ENCODE peak calls at places on chromosomes 3 and 15, in five cellular contexts. E, Z, B, Y and L are unnamed samples.
A peak's percentile ranks its signal among the peaks of the same experiment; 100 is the strongest.

GRCh38 chr15:81176291-81176893 is 20.3 kb upstream of the IL16 start:
- DNase-seq in Y (no peak), E (no peak), Z (no peak), B (no peak), L (no peak)

GRCh38 chr15:63370764-63371163 is 10.9 kb downstream of the CA12 start:
- DNase-seq in B (no peak), Z (no peak), Y (no peak), E (no peak), L (no peak)

GRCh38 chr3:149667576-149667975 is 9.8 kb upstream of the WWTR1 start:
- DNase-seq in Y (no peak), Z (no peak), E (no peak), B (no peak), L (no peak)

GRCh38 chr3:114899186-114899931 is 247.7 kb downstream of the ZBTB20 start:
- DNase-seq in Z (peak; percentile 83), Y (no peak), B (no peak), E (no peak), L (no peak)

GRCh38 chr3:174540536-174540935 is 318.6 kb upstream of the NAALADL2 start:
- DNase-seq in Z (no peak), E (no peak), Y (no peak), B (no peak), L (no peak)

GRCh38 chr3:158768361-158768787 is 33.5 kb upstream of the MFSD1 start:
- DNase-seq in B (peak; percentile 30), Z (peak; percentile 67), E (no peak), Y (no peak), L (no peak)

GRCh38 chr15:66819084-66819483 is 117.0 kb downstream of the SMAD6 start:
- DNase-seq in E (peak; percentile 30), B (no peak), Z (no peak), Y (no peak), L (no peak)

GRCh38 chr15:79028411-79028964 is 62.1 kb downstream of the RASGRF1 start:
- DNase-seq in Z (peak; percentile 63), E (no peak), Y (peak; percentile 79), B (peak; percentile 73), L (peak; percentile 84)

GRCh38 chr15:70415330-70415884 is 317.7 kb upstream of the TLE3 start:
- DNase-seq in E (no peak), Y (no peak), Z (no peak), B (no peak), L (no peak)

GRCh38 chr3:186566772-186567071 is 417 bp downstream of the TBCCD1 start:
- DNase-seq in Z (no peak), Y (no peak), B (no peak), E (no peak), L (peak; percentile 9)

GRCh38 chr3:122350814-122351418 is 25.9 kb downstream of the CSTA start:
- DNase-seq in Y (no peak), B (no peak), Z (no peak), E (no peak), L (no peak)

GRCh38 chr3:113947372-113948014 is at the start of gene ZDHHC23:
- DNase-seq in B (peak; percentile 81), Z (peak; percentile 40), E (no peak), Y (peak; percentile 86), L (peak; percentile 78)

GRCh38 chr15:70854669-70854976 is 666 bp upstream of the LARP6 start:
- DNase-seq in E (no peak), B (no peak), Z (no peak), Y (no peak), L (no peak)

GRCh38 chr15:90209591-90209990 is 8.5 kb downstream of the SEMA4B start:
- DNase-seq in E (peak; percentile 57), Z (no peak), B (no peak), Y (no peak), L (no peak)

GRCh38 chr15:78408961-78409360 is 29.1 kb upstream of the IREB2 start:
- DNase-seq in Y (no peak), E (no peak), Z (no peak), B (no peak), L (no peak)

GRCh38 chr3:184656991-184657669 is 54.7 kb downstream of the MAGEF1 start:
- DNase-seq in E (peak; percentile 27), Y (no peak), Z (no peak), B (no peak), L (no peak)

GRCh38 chr15:64013179-64014043 is 32.9 kb downstream of the DAPK2 start:
- DNase-seq in B (peak; percentile 29), Y (peak; percentile 28), E (no peak), Z (no peak), L (no peak)

GRCh38 chr3:186255703-186256331 is 106.2 kb downstream of the DGKG start:
- DNase-seq in Z (no peak), B (peak; percentile 41), Y (no peak), E (no peak), L (no peak)

GRCh38 chr3:193157051-193157450 is 84.0 kb upstream of the PLAAT1 start:
- DNase-seq in Z (no peak), Y (no peak), B (peak; percentile 0), E (no peak), L (no peak)

GRCh38 chr3:27252646-27253045 is 116.5 kb downstream of the NEK10 start:
- DNase-seq in E (no peak), Z (no peak), Y (no peak), B (no peak), L (no peak)

GRCh38 chr3:27253391-27253790 is 115.8 kb downstream of the NEK10 start:
- DNase-seq in B (no peak), Y (no peak), E (no peak), Z (no peak), L (no peak)

GRCh38 chr3:27254896-27255295 is 114.3 kb downstream of the NEK10 start:
- DNase-seq in Y (no peak), E (no peak), B (no peak), Z (no peak), L (no peak)

GRCh38 chr3:27253831-27254230 is 115.4 kb downstream of the NEK10 start:
- DNase-seq in Y (peak; percentile 40), B (no peak), E (peak; percentile 1), Z (peak; percentile 25), L (peak; percentile 51)
- TF ChIP-seq FOXM1 in Y (no peak), B (no peak), E (no peak), Z (no peak), L (no peak)

GRCh38 chr3:61687663-61688306 is 126.4 kb downstream of the PTPRG start:
- DNase-seq in E (no peak), Z (no peak), Y (no peak), B (no peak), L (no peak)

GRCh38 chr3:61687206-61687605 is 125.8 kb downstream of the PTPRG start:
- DNase-seq in Y (no peak), B (no peak), Z (peak; percentile 56), E (no peak), L (no peak)

GRCh38 chr3:61686228-61686648 is 124.9 kb downstream of the PTPRG start:
- DNase-seq in Z (no peak), E (no peak), Y (no peak), B (no peak), L (no peak)

GRCh38 chr3:61684386-61684785 is 123.0 kb downstream of the PTPRG start:
- DNase-seq in B (no peak), E (no peak), Y (no peak), Z (no peak), L (no peak)

DNA sequence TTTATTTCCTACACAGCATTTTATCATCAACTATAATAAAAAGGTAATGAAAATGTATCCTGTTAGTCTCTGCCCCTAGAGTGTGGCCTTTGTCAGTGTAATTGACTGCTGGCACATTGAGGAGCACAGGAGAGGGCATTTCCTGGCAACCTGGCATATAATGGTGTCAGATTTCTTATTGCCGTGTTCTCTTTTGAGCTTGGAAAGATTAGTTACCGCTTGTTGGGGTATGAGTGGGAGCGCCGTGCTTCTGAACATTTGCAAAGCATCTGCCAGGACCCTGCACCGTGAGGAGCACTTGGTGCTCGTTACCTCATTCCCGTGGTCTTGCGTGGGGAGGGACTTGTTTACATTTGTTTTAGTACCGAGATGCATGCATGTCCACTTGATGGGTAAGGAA is 124.4 kb downstream of the PTPRG start:
- DNase-seq in E (no peak), Z (no peak), B (no peak), Y (no peak), L (no peak)
- TF ChIP-seq FOXM1 in E (no peak), Z (no peak), B (no peak), Y (no peak), L (no peak)

DNA sequence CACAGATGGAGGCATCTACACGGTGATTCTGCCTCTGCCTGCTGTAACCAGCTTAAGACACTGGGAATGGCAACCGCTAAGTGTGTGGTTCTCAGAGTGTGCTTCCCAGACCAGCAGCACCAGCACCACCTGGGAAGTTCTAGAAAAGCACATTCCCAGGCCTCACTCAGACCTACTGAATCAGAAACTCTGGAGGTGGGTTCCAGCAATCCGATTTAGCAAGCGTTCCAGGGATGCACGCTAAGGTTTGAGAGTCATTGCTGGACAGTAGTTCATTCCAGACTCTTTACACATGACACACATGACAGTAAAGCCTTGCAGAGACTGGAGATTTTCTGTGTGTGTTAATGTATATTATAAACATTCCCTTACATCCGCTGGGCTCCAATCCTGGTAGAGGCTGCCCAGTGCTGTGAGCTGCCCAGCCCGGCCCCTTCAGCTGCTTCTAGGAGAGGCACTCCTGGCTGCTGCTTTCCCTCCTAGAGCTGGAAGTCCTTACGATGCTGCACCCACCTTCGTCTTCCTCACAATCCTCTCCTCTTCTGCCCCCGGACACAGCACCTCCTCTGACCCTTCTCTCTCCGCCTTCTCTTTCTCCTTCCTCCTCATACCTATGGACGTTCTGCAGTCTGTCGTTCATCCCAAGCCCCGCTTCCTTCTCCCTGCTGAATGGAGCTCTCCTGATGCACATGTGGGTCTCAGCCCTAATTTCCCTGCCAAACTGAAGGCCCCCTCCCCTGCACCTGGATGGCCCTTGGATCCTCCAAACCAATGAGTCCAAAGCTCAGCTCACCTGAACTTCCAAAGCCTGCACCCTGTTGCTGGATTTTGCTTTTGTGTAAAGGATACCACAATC is 44.4 kb downstream of the ITGA11 start:
- DNase-seq in E (no peak), Y (no peak), B (no peak), Z (no peak), L (no peak)
- TF ChIP-seq FOXM1 in E (no peak), Y (no peak), B (no peak), Z (no peak), L (no peak)

GRCh38 chr15:57031605-57032004 is 113.2 kb downstream of the TCF12 start:
- DNase-seq in B (peak; percentile 17), Y (peak; percentile 20), Z (no peak), E (no peak), L (peak; percentile 10)
- TF ChIP-seq FOXM1 in B (peak; percentile 42), Y (no peak), Z (no peak), E (no peak), L (no peak)

DNA sequence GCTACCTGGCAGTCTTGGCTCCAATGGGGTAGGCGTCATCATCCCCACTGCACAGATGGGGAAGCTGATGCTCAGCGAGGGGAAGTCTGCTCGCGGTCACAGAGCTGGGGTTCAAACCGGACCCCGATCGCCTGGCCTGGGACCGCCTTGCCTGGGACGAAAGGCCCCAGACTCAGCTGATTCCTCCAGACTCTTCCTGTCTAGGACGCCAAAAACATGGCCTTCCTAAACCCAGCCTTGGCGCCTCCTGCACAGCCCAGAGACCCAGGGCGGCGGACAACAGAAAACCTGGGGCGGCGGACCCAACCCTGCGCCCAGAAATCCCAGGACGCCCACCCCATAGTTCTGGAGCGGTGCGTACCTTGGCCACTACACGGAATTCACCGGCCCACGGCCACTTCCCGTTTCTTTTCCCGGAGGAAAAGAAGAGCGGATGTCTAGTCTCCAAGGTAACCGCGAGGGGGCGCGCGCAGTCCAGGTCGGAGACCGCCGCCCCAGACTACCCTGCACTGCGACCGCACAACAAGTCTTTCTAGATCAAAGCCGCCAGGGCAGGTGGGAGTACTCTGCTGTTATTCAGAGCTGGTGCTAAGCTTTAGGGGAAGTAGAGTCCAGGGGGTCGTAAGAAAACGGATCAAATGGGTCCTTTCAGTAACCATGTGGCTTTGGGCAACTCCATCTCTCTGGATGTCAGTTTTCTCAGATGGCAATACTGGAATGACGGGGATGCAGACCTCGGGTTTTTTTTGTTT is 4.9 kb upstream of the IL17RD start:
- DNase-seq in B (peak; percentile 55), Z (peak; percentile 58), Y (peak; percentile 84), E (no peak), L (peak; percentile 82)
- TF ChIP-seq FOXM1 in B (no peak), Z (no peak), Y (no peak), E (no peak), L (no peak)

GRCh38 chr3:152556731-152557254 is 278.1 kb upstream of the P2RY1 start:
- DNase-seq in B (no peak), Y (no peak), E (no peak), Z (peak; percentile 39), L (no peak)
- TF ChIP-seq FOXM1 in B (no peak), Y (no peak), E (no peak), Z (no peak), L (no peak)